ENCODE peak calls at places on chromosome 4, in eight cellular contexts. U is tibial nerve, B is HCT116, Q is OCI-LY7, R is AG04450, J is astrocyte, M is fibroblast of lung, O is transverse colon. G is an unnamed sample.

GRCh38 chr4:108881190-108881589 is 118.3 kb upstream of the ETNPPL start:
- DNase-seq in J (peak; percentile 98), Q (no peak), B (no peak), M (peak; percentile 99), R (peak; percentile 59), O (no peak), U (no peak), G (no peak)

GRCh38 chr4:22508376-22508775 is 7.5 kb downstream of the ADGRA3 start:
- DNase-seq in O (no peak), U (no peak), R (no peak), J (no peak), B (no peak), Q (no peak), M (no peak), G (no peak)

GRCh38 chr4:88341227-88342192 is 37.1 kb upstream of the HERC6 start:
- DNase-seq in O (no peak), B (no peak), U (no peak), R (peak; percentile 81), M (peak; percentile 93), J (peak; percentile 92), Q (no peak), G (no peak)

GRCh38 chr4:161714022-161714751 is 449.6 kb downstream of the FSTL5 start:
- DNase-seq in U (no peak), O (no peak), R (peak; percentile 66), Q (no peak), B (peak; percentile 18), M (peak; percentile 93), J (peak; percentile 89), G (no peak)

GRCh38 chr4:945274-946102 is 13.2 kb downstream of the TMEM175 start:
- DNase-seq in Q (no peak), B (no peak), M (no peak), R (no peak), J (no peak), U (no peak), O (no peak), G (no peak)

GRCh38 chr4:37890501-37891220 is at the start of gene TBC1D1:
- DNase-seq in O (peak; percentile 81), U (peak; percentile 23), Q (peak; percentile 39), J (no peak), M (no peak), R (no peak), B (no peak), G (peak; percentile 25)

GRCh38 chr4:142372570-142373300 is 473.4 kb downstream of the INPP4B start:
- DNase-seq in M (peak; percentile 34), O (no peak), Q (no peak), B (no peak), U (no peak), J (no peak), R (no peak), G (no peak)

GRCh38 chr4:73831569-73831968 is 4.9 kb upstream of the CXCL6 start:
- DNase-seq in B (no peak), O (no peak), M (peak; percentile 70), U (peak; percentile 33), J (peak; percentile 72), Q (no peak), R (no peak), G (no peak)

GRCh38 chr4:177455591-177455990 is 13.4 kb upstream of the AGA start:
- DNase-seq in R (peak; percentile 43), U (no peak), Q (no peak), B (no peak), J (peak; percentile 69), O (peak; percentile 77), M (peak; percentile 76), G (no peak)

GRCh38 chr4:123878976-123879375 is 482.4 kb downstream of the SPRY1 start:
- DNase-seq in R (no peak), J (no peak), O (no peak), U (no peak), M (no peak), B (no peak), Q (no peak), G (no peak)

GRCh38 chr4:101200561-101200960 is 146.8 kb downstream of the PPP3CA start:
- DNase-seq in R (peak; percentile 78), B (peak; percentile 86), M (peak; percentile 95), U (no peak), O (no peak), J (peak; percentile 96), Q (no peak), G (no peak)

GRCh38 chr4:24849662-24850280 is 54.4 kb downstream of the SOD3 start:
- DNase-seq in U (peak; percentile 13), R (no peak), Q (no peak), B (no peak), J (no peak), O (no peak), M (no peak), G (no peak)

GRCh38 chr4:85147481-85148076 is 181.1 kb upstream of the WDFY3 start:
- DNase-seq in J (peak; percentile 35), R (peak; percentile 6), B (peak; percentile 69), U (peak; percentile 57), Q (peak; percentile 61), O (peak; percentile 24), M (peak; percentile 56), G (peak; percentile 5)

GRCh38 chr4:15963001-15963451 is at the start of gene FGFBP2:
- DNase-seq in M (peak; percentile 54), R (no peak), Q (peak; percentile 44), B (peak; percentile 21), J (peak; percentile 31), O (peak; percentile 59), U (peak; percentile 25), G (peak; percentile 22)

GRCh38 chr4:147779449-147779848 is 47.6 kb downstream of the ARHGAP10 start:
- DNase-seq in J (no peak), M (no peak), Q (no peak), R (no peak), B (no peak), U (no peak), O (no peak), G (no peak)

DNA sequence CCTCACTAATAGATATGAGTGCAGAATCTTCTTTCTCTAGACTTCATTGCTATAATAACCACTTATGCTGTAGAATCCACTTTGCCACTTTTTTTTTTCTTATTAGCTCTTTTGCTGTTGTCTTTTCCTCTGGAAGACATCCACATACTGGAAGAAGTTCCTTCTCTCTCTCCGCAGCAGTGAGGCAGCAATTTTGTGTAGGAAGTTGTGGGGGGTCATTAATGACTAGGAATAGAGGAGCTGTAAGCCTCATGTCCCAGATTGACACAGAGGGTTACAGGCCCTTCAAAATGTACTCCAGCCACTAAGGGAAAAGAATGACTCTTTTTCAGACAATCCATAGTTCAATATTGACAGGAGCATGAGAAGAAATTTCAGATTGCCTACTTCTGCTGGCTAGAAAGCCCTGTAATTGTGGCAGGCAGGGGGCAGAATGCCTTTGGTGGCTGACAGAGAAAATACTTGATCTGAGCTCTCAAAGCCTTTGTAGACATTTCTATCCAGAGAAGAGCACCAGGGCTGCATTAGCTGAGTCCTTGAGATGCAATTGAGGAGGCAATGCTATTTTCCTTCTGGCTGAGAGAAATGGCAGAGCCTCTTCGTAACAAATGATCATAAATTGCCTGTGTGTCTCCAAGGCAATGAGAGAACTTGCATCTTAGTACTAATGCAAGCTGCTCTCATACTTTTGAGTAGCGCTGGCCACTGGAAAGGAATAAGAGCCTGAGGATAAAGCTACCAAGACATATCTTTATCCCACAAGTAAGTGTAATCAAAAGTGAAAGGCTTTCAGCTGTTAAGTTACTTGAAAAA is 856.3 kb downstream of the STIM2 start:
- DNase-seq in J (no peak), Q (no peak), M (no peak), U (no peak), O (no peak), B (no peak), R (no peak), G (no peak)
- H3K4me3 ChIP-seq in J (no peak overlapping the region), Q (no peak overlapping the region), M (no peak overlapping the region), U (no peak overlapping the region), O (no peak overlapping the region), B (no peak overlapping the region), R (no peak overlapping the region), G (no peak overlapping the region)

DNA sequence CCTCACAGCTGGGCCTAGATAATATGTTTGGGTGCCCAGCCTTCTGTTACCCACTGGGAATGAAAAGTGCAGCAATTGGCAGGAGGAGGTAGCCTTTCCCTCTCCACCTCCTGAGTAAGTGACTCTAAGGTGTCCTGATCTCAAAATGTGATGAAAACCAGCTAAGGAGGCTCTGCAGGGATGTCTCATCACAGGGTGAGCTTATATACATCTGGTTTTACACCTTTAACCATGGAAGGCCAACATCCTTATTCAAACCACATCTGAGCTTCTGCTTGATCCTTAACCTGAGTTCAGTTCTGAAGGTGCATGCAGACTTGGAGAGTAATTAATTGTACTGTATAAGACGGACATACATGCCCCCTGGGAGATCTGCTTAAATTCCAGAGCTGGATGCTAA is 53.7 kb downstream of the HOPX start:
- DNase-seq in J (no peak), O (no peak), B (no peak), M (no peak), R (no peak), Q (no peak), U (no peak), G (no peak)
- H3K27ac ChIP-seq in J (no peak overlapping the region), O (peak overlapping the region; percentile 4), B (no peak overlapping the region), M (no peak overlapping the region), R (no peak overlapping the region), Q (no peak overlapping the region), U (no peak overlapping the region), G (no peak overlapping the region)

DNA sequence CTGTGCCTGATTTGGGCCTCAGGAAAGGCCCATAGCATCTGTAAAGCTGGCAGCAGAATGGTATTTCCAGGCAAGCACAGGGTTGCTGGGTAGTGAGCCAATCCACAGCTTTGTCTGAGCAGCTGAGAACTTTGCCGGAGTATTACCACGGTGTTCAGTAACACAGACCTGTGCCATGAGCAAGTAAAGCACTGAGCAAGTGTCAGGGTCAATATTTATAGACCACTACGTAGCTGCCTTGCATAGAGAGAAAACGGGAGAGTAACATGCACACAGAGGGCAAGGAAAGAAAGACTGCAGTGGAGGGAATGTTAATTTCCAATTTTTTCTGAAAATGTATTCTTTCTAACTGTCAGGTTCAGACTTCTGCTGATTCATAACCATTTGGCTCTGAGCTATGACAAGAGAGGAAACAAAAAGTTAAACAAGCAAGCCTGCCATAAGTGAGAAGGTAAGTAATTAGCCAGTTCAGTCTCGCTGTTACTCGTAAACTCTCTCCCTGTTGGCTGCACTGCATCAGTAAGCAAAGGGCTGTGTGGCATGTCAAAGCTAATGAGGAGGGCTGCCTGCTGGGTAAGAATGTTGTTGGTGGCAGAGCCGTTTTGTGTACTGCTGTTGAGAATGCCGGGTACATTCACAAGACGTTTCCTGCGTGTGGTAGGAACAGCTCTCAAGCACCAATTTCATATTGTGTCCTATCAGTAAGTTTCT is 238.1 kb downstream of the BMPR1B start:
- DNase-seq in B (no peak), M (peak; percentile 71), O (no peak), R (no peak), U (no peak), J (peak; percentile 61), Q (no peak), G (no peak)
- H3K4me3 ChIP-seq in B (no peak overlapping the region), M (no peak overlapping the region), O (no peak overlapping the region), R (no peak overlapping the region), U (no peak overlapping the region), J (peak overlapping the region; percentile 38), Q (no peak overlapping the region), G (no peak overlapping the region)

GRCh38 chr4:112083587-112084347 is 61.5 kb upstream of the FAM241A start:
- DNase-seq in O (no peak), M (peak; percentile 30), J (no peak), U (no peak), B (no peak), R (no peak), Q (no peak), G (no peak)
- H3K27ac ChIP-seq in O (peak overlapping the region; percentile 68), M (no peak overlapping the region), J (peak overlapping the region; percentile 92), U (no peak overlapping the region), B (peak overlapping the region; percentile 92), R (no peak overlapping the region), Q (no peak overlapping the region), G (no peak overlapping the region)

G was measured in CD4-positive, alpha-beta memory T cell.